ENCODE peak calls at places on chromosomes 16 and 17, in six cellular contexts. One of them, this sample, is unnamed.

GRCh38 chr17:37648555-37648954 is 5.3 kb upstream of the DDX52 start:
- DNase-seq in uterus: no peak
- DNase-seq in cardiac fibroblast: peak
- DNase-seq in esophagus muscularis mucosa: no peak
- DNase-seq in endothelial cell: no peak
- DNase-seq in H9: no peak
- DNase-seq in this sample: peak

GRCh38 chr17:41404024-41404651 is 6.7 kb upstream of the KRT31 start:
- DNase-seq in uterus: no peak
- DNase-seq in cardiac fibroblast: peak
- DNase-seq in esophagus muscularis mucosa: no peak
- DNase-seq in endothelial cell: no peak
- DNase-seq in H9: no peak
- DNase-seq in this sample: peak

GRCh38 chr17:75125984-75126383 is 5.6 kb downstream of the NT5C start:
- DNase-seq in uterus: no peak
- DNase-seq in cardiac fibroblast: no peak
- DNase-seq in esophagus muscularis mucosa: no peak
- DNase-seq in endothelial cell: no peak
- DNase-seq in H9: peak
- DNase-seq in this sample: no peak

GRCh38 chr17:43905400-43905984 is 1.8 kb downstream of the MPP2 start:
- DNase-seq in uterus: no peak
- DNase-seq in cardiac fibroblast: no peak
- DNase-seq in esophagus muscularis mucosa: no peak
- DNase-seq in endothelial cell: no peak
- DNase-seq in H9: peak
- DNase-seq in this sample: no peak

GRCh38 chr16:1707193-1707790 is 1.3 kb downstream of the MAPK8IP3 start:
- DNase-seq in uterus: no peak
- DNase-seq in cardiac fibroblast: peak
- DNase-seq in esophagus muscularis mucosa: no peak
- DNase-seq in endothelial cell: no peak
- DNase-seq in H9: no peak
- DNase-seq in this sample: peak

GRCh38 chr17:907725-908124 is 71.9 kb downstream of the NXN start:
- DNase-seq in uterus: no peak
- DNase-seq in cardiac fibroblast: no peak
- DNase-seq in esophagus muscularis mucosa: no peak
- DNase-seq in endothelial cell: no peak
- DNase-seq in H9: no peak
- DNase-seq in this sample: no peak

GRCh38 chr16:49755291-49755611 is 100.7 kb downstream of the ZNF423 start:
- DNase-seq in uterus: no peak
- DNase-seq in cardiac fibroblast: peak
- DNase-seq in esophagus muscularis mucosa: no peak
- DNase-seq in endothelial cell: peak
- DNase-seq in H9: no peak
- DNase-seq in this sample: no peak

GRCh38 chr16:75385507-75386152 is 47.7 kb downstream of the CFDP1 start:
- DNase-seq in uterus: no peak
- DNase-seq in cardiac fibroblast: peak
- DNase-seq in esophagus muscularis mucosa: no peak
- DNase-seq in endothelial cell: no peak
- DNase-seq in H9: no peak
- DNase-seq in this sample: peak

GRCh38 chr17:7019839-7020519 is 2.9 kb upstream of the BCL6B start:
- DNase-seq in uterus: peak
- DNase-seq in cardiac fibroblast: peak
- DNase-seq in esophagus muscularis mucosa: no peak
- DNase-seq in endothelial cell: peak
- DNase-seq in H9: peak
- DNase-seq in this sample: no peak

GRCh38 chr17:44310188-44310587 is 1.8 kb downstream of the RUNDC3A start:
- DNase-seq in uterus: no peak
- DNase-seq in cardiac fibroblast: no peak
- DNase-seq in esophagus muscularis mucosa: no peak
- DNase-seq in endothelial cell: no peak
- DNase-seq in H9: no peak
- DNase-seq in this sample: no peak

GRCh38 chr17:3846739-3847670 is 959 bp upstream of the NCBP3 start:
- DNase-seq in uterus: no peak
- DNase-seq in cardiac fibroblast: no peak
- DNase-seq in esophagus muscularis mucosa: no peak
- DNase-seq in endothelial cell: no peak
- DNase-seq in H9: no peak
- DNase-seq in this sample: no peak

DNA sequence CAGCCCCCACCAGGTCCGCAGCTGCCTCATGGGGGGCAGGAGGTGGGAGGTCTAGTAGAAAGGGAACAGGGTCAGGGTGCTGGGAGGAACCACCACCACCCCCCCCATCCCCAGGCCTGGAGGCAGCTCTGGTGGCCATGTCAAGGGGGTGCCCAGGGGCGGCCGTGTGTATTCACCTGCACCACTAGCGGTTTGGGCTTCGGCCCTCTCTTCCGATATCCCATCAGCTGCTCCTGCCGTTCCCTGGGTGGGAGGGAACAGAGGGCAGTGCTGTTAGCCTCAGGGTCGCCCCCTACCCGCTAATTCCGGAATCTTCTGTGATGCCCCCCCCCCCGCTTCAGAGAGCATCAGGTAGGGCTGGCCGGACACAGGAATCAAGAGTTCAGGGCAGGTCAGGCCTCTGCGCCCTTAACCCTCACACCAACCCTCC is 3.8 kb downstream of the CBX4 start:
- DNase-seq in uterus: no peak
- DNase-seq in cardiac fibroblast: no peak
- DNase-seq in esophagus muscularis mucosa: no peak
- DNase-seq in endothelial cell: no peak
- DNase-seq in H9: peak
- DNase-seq in this sample: no peak
- TF ChIP-seq CTCF in uterus: no peak
- TF ChIP-seq CTCF in cardiac fibroblast: no peak
- TF ChIP-seq CTCF in esophagus muscularis mucosa: no peak
- TF ChIP-seq CTCF in endothelial cell: no peak
- TF ChIP-seq CTCF in H9: no peak
- TF ChIP-seq CTCF in this sample: no peak

GRCh38 chr17:34584805-34585416 is 5.5 kb downstream of the TMEM132E start:
- DNase-seq in uterus: no peak
- DNase-seq in cardiac fibroblast: peak
- DNase-seq in esophagus muscularis mucosa: no peak
- DNase-seq in endothelial cell: no peak
- DNase-seq in H9: no peak
- DNase-seq in this sample: peak
- TF ChIP-seq CTCF in uterus: no peak
- TF ChIP-seq CTCF in cardiac fibroblast: no peak
- TF ChIP-seq CTCF in esophagus muscularis mucosa: no peak
- TF ChIP-seq CTCF in endothelial cell: no peak
- TF ChIP-seq CTCF in H9: peak
- TF ChIP-seq CTCF in this sample: peak

GRCh38 chr16:30120340-30121105 is 2.5 kb downstream of the MAPK3 start:
- DNase-seq in uterus: no peak
- DNase-seq in cardiac fibroblast: no peak
- DNase-seq in esophagus muscularis mucosa: no peak
- DNase-seq in endothelial cell: no peak
- DNase-seq in H9: no peak
- DNase-seq in this sample: no peak

GRCh38 chr16:30119428-30119827 is 3.6 kb downstream of the MAPK3 start:
- DNase-seq in uterus: no peak
- DNase-seq in cardiac fibroblast: peak
- DNase-seq in esophagus muscularis mucosa: no peak
- DNase-seq in endothelial cell: no peak
- DNase-seq in H9: no peak
- DNase-seq in this sample: no peak

GRCh38 chr16:30121741-30122620 is 1.0 kb downstream of the MAPK3 start:
- DNase-seq in uterus: peak
- DNase-seq in cardiac fibroblast: peak
- DNase-seq in esophagus muscularis mucosa: peak
- DNase-seq in endothelial cell: no peak
- DNase-seq in H9: peak
- DNase-seq in this sample: no peak

GRCh38 chr16:30124985-30125379 is 2.0 kb upstream of the MAPK3 start:
- DNase-seq in uterus: no peak
- DNase-seq in cardiac fibroblast: no peak
- DNase-seq in esophagus muscularis mucosa: no peak
- DNase-seq in endothelial cell: no peak
- DNase-seq in H9: no peak
- DNase-seq in this sample: no peak

DNA sequence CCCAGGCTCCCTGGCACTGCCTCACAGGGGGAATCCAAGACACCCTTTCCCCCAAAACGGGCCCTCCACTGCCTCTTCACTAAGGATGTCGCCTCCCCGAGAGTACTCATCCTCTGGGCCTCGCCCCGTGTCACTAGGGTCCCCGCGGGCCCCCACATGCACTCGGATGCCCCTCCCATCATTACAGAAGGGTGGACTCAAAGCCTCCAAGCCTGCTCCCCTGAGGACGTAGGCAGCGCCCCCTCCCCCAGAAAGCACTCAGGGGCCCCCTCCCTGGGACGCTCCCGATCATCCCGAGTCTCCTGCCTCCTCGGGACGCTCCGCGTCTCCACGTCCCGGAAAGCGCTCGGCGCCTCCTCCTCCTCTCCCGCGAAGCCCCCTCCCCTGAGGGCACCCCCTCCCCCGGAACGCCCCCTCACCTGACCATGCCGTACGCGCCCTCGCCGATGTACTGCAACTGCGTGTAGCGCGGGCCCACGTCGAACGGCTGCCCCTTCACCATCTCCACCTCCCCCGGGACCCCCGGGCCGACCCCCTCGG is 329 bp downstream of the MAPK3 start:
- DNase-seq in uterus: no peak
- DNase-seq in cardiac fibroblast: no peak
- DNase-seq in esophagus muscularis mucosa: no peak
- DNase-seq in endothelial cell: no peak
- DNase-seq in H9: no peak
- DNase-seq in this sample: no peak
- TF ChIP-seq CTCF in uterus: no peak
- TF ChIP-seq CTCF in cardiac fibroblast: no peak
- TF ChIP-seq CTCF in esophagus muscularis mucosa: no peak
- TF ChIP-seq CTCF in endothelial cell: no peak
- TF ChIP-seq CTCF in H9: no peak
- TF ChIP-seq CTCF in this sample: peak

DNA sequence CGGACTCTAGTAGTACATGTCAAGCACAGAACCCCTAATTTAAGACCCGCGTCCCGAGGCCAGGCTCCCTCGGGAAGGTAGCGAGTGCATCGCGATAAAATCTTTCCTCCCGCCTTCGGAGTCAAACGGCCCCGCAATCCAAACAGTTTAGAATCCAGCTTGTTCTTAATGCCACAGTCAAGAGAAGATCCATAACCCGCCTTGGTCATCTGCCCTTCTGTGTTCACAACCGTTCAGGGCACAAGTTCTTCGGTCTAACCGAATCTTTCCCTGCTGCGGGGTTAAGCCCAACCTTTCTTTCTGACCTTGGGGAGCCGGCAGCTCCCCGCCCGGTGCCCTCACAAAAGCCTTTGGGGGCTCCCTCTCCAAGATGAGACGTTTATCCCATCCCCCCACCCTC is 30.3 kb downstream of the CPSF4L start:
- DNase-seq in uterus: no peak
- DNase-seq in cardiac fibroblast: peak
- DNase-seq in esophagus muscularis mucosa: no peak
- DNase-seq in endothelial cell: peak
- DNase-seq in H9: no peak
- DNase-seq in this sample: peak
- TF ChIP-seq CTCF in uterus: no peak
- TF ChIP-seq CTCF in cardiac fibroblast: no peak
- TF ChIP-seq CTCF in esophagus muscularis mucosa: no peak
- TF ChIP-seq CTCF in endothelial cell: no peak
- TF ChIP-seq CTCF in H9: no peak
- TF ChIP-seq CTCF in this sample: no peak

GRCh38 chr17:18139498-18139897 is 30.9 kb downstream of the MYO15A start:
- DNase-seq in uterus: no peak
- DNase-seq in cardiac fibroblast: no peak
- DNase-seq in esophagus muscularis mucosa: no peak
- DNase-seq in endothelial cell: no peak
- DNase-seq in H9: no peak
- DNase-seq in this sample: no peak

GRCh38 chr17:18139092-18139491 is 30.5 kb downstream of the MYO15A start:
- DNase-seq in uterus: no peak
- DNase-seq in cardiac fibroblast: no peak
- DNase-seq in esophagus muscularis mucosa: no peak
- DNase-seq in endothelial cell: no peak
- DNase-seq in H9: no peak
- DNase-seq in this sample: no peak

GRCh38 chr17:18140648-18141047 is 32.1 kb downstream of the MYO15A start:
- DNase-seq in uterus: no peak
- DNase-seq in cardiac fibroblast: no peak
- DNase-seq in esophagus muscularis mucosa: no peak
- DNase-seq in endothelial cell: no peak
- DNase-seq in H9: no peak
- DNase-seq in this sample: no peak

GRCh38 chr17:18141210-18141803 is 32.8 kb downstream of the MYO15A start:
- DNase-seq in uterus: no peak
- DNase-seq in cardiac fibroblast: peak
- DNase-seq in esophagus muscularis mucosa: no peak
- DNase-seq in endothelial cell: peak
- DNase-seq in H9: no peak
- DNase-seq in this sample: peak

DNA sequence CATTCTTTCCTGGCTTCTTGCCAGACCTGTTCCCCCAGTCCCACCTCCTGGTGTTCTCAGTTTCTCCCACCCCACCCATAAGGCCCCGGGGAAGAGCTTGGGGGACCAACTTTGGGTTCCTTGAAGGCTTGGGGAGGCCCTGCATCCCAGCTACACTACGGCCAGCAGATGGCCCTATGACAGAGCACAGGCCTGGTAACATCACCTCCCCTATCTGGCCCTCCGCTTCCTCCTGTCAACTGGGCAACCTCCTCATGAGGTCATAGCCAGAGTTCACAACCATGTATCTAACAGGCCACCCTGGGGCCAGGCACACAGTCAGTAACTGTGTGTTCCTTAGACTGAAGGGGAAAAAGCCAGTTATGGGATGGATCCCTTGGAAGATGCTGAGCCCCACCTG is 31.4 kb downstream of the MYO15A start:
- DNase-seq in uterus: no peak
- DNase-seq in cardiac fibroblast: peak
- DNase-seq in esophagus muscularis mucosa: no peak
- DNase-seq in endothelial cell: no peak
- DNase-seq in H9: no peak
- DNase-seq in this sample: peak
- TF ChIP-seq CTCF in uterus: no peak
- TF ChIP-seq CTCF in cardiac fibroblast: peak
- TF ChIP-seq CTCF in esophagus muscularis mucosa: no peak
- TF ChIP-seq CTCF in endothelial cell: no peak
- TF ChIP-seq CTCF in H9: peak
- TF ChIP-seq CTCF in this sample: peak

GRCh38 chr17:15263680-15264079 is 1.4 kb downstream of the PMP22 start:
- DNase-seq in uterus: no peak
- DNase-seq in cardiac fibroblast: peak
- DNase-seq in esophagus muscularis mucosa: no peak
- DNase-seq in endothelial cell: no peak
- DNase-seq in H9: peak
- DNase-seq in this sample: no peak
- TF ChIP-seq CTCF in uterus: no peak
- TF ChIP-seq CTCF in cardiac fibroblast: no peak
- TF ChIP-seq CTCF in esophagus muscularis mucosa: no peak
- TF ChIP-seq CTCF in endothelial cell: no peak
- TF ChIP-seq CTCF in H9: no peak
- TF ChIP-seq CTCF in this sample: no peak

This sample was measured in HFFc6.